ENCODE peak calls at places on chromosomes 12 and 14, in five cellular contexts. A, N, X, L and I are unnamed samples.

GRCh38 chr12:38890102-38890501 is 15.3 kb downstream of the CPNE8 start:
- DNase-seq in A (no peak), L (no peak), X (no peak), N (no peak), I (no peak)

GRCh38 chr12:9180810-9181209 is 27.4 kb downstream of the PZP start:
- DNase-seq in L (no peak), N (no peak), A (no peak), X (no peak), I (no peak)

GRCh38 chr12:68334136-68334535 is 2.0 kb upstream of the MDM1 start:
- DNase-seq in X (peak; percentile 20), A (no peak), L (no peak), N (peak; percentile 20), I (peak; percentile 51)

GRCh38 chr12:18057051-18057450 is 32.9 kb downstream of the RERGL start:
- DNase-seq in L (no peak), N (no peak), X (peak; percentile 92), A (no peak), I (no peak)

GRCh38 chr14:89178802-89179201 is 238.2 kb downstream of the FOXN3 start:
- DNase-seq in N (no peak), A (no peak), L (peak; percentile 68), X (no peak), I (no peak)

GRCh38 chr12:121805171-121805687 is 1.4 kb downstream of the SETD1B start:
- DNase-seq in X (peak; percentile 51), L (no peak), A (no peak), N (no peak), I (no peak)

GRCh38 chr14:103296007-103296406 is 38.0 kb upstream of the EIF5 start:
- DNase-seq in X (no peak), A (no peak), L (peak; percentile 75), N (no peak), I (no peak)

GRCh38 chr12:41983394-41983793 is 161.3 kb downstream of the GXYLT1 start:
- DNase-seq in X (no peak), L (no peak), N (no peak), A (no peak), I (no peak)

GRCh38 chr12:32568241-32568640 is 110.9 kb upstream of the DNM1L start:
- DNase-seq in A (no peak), X (peak; percentile 54), N (no peak), L (peak; percentile 90), I (no peak)

GRCh38 chr12:67535176-67535575 is 113.4 kb upstream of the DYRK2 start:
- DNase-seq in X (no peak), L (no peak), A (no peak), N (no peak), I (no peak)

GRCh38 chr12:91414636-91415035 is 232.0 kb upstream of the DCN start:
- DNase-seq in N (no peak), X (no peak), L (no peak), A (no peak), I (no peak)

GRCh38 chr12:93335603-93336162 is 42.0 kb upstream of the NUDT4 start:
- DNase-seq in A (no peak), L (no peak), X (no peak), N (no peak), I (no peak)

GRCh38 chr12:121719926-121720414 is 7.4 kb downstream of the TMEM120B start:
- DNase-seq in X (no peak), L (peak; percentile 93), N (peak; percentile 30), A (no peak), I (no peak)

GRCh38 chr12:34406228-34406995 is 384.1 kb downstream of the ALG10 start:
- DNase-seq in A (peak; percentile 16), N (peak; percentile 0), L (no peak), X (no peak), I (peak; percentile 5)
- H3K9me3 ChIP-seq in A (peaks cover 100% of the 10 kb centered on the region), N (peaks cover 9% of the 10 kb centered on the region), L (peaks cover 48% of the 10 kb centered on the region), X (peaks cover 7% of the 10 kb centered on the region), I (peaks cover 89% of the 10 kb centered on the region)

DNA sequence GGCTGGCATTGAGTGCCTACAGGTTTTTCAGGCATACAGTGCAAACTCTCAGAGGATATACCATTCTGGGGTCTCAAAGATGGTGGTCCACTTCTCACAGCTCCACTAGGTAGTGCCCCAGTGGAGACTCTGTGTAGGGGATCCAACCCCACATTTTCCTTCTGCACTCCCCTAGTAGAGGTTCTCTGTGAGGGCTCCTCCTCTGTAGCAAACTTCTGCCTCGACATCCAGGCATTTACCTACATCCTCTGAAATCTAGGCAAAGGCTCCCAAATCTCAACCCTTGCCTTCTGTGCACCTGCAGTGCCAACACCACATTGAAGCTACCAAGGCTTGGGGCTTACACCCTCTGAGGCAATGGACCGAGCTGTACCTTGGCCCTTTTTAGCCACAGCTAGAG is 179.2 kb downstream of the CCDC91 start:
- DNase-seq in L (no peak), X (peak; percentile 19), N (no peak), A (no peak), I (no peak)
- H3K9me3 ChIP-seq in L (peaks cover 21% of the 10 kb centered on the region), X (peaks cover 7% of the 10 kb centered on the region), N (peaks cover 5% of the 10 kb centered on the region), A (peaks cover 51% of the 10 kb centered on the region), I (peaks cover 35% of the 10 kb centered on the region)

GRCh38 chr14:26897186-26897585 is 299.4 kb upstream of the NOVA1 start:
- DNase-seq in A (no peak), L (no peak), N (no peak), X (no peak), I (no peak)
- H3K9me3 ChIP-seq in A (no peaks in the 10 kb centered on the region), L (no peaks in the 10 kb centered on the region), N (peaks cover 3% of the 10 kb centered on the region), X (no peaks in the 10 kb centered on the region), I (no peaks in the 10 kb centered on the region)

GRCh38 chr14:69956970-69957369 is 77.8 kb downstream of the SMOC1 start:
- DNase-seq in L (no peak), X (no peak), A (no peak), N (no peak), I (no peak)
- H3K9me3 ChIP-seq in L (no peaks in the 10 kb centered on the region), X (no peaks in the 10 kb centered on the region), A (no peaks in the 10 kb centered on the region), N (no peaks in the 10 kb centered on the region), I (no peaks in the 10 kb centered on the region)

DNA sequence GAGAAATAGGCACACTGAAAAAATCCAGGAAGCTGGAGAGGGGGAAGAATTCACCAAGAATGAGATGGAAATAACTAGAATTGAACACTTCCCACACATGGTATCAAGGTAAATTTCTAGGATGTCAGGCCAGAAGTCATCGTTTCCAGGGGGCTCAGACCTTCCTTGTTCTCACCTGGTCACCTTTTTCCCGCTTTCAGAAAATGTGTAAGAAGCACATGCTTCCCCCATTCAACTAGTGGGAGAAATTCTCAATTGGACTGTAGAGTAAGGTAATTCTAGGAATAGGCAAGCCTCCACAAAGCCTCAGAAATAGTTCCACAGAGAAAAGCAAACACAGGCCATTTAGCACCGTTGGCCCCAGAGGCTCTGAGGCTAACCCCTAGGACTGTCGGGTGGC is 2.8 kb upstream of the PTMS start:
- DNase-seq in L (no peak), X (no peak), N (no peak), A (no peak), I (no peak)
- H3K9me3 ChIP-seq in L (no peaks in the 10 kb centered on the region), X (no peaks in the 10 kb centered on the region), N (no peaks in the 10 kb centered on the region), A (no peaks in the 10 kb centered on the region), I (no peaks in the 10 kb centered on the region)

GRCh38 chr12:132945806-132946506 is 10.2 kb downstream of the ZNF605 start:
- DNase-seq in X (no peak), A (no peak), N (no peak), L (no peak), I (no peak)
- H3K9me3 ChIP-seq in X (peaks cover 6% of the 10 kb centered on the region), A (peaks cover 100% of the 10 kb centered on the region), N (peaks cover 26% of the 10 kb centered on the region), L (peaks cover 86% of the 10 kb centered on the region), I (peaks cover 43% of the 10 kb centered on the region)

DNA sequence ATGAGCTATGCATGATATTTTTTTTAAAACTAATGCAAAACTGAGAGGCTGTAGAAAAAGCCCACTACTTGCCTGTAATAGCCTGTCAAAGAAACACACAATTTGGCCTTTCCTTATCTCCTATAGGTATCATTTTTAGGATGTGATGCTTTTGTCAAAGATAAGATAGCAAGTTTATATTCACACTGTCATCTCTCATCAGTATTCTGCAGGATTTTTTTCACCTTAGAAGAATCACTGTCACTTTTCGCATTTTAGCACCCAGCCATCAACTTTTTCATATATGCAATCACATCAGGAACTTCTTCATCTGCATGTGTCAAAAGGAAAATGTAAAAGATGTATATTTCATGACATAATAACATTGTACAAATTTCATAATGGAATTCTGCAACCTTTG is 443.0 kb downstream of the C12orf50 start:
- DNase-seq in L (no peak), N (no peak), A (no peak), X (no peak), I (no peak)
- H3K9me3 ChIP-seq in L (no peaks in the 10 kb centered on the region), N (peaks cover 2% of the 10 kb centered on the region), A (no peaks in the 10 kb centered on the region), X (no peaks in the 10 kb centered on the region), I (no peaks in the 10 kb centered on the region)